ENCODE peak calls at places on chromosomes 16 and 17, in nine cellular contexts. P is heart right ventricle, W is GM12865, Y is SJSA1, D is psoas muscle, J is PC-3, Z is IMR-90, B is skeletal muscle cell, M is neural progenitor cell. I is an unnamed sample.

GRCh38 chr16:19963306-19963705 is 78.7 kb upstream of the GPRC5B start:
- DNase-seq in D (peak), Y (no peak), M (no peak), B (no peak), P (peak), Z (no peak), W (no peak), J (no peak), I (no peak)

GRCh38 chr17:45172541-45173286 is 11.0 kb downstream of the HEXIM2 start:
- DNase-seq in Y (peak), B (no peak), M (peak), P (peak), Z (peak), D (peak), J (peak), W (peak), I (no peak)

GRCh38 chr16:71412270-71413160 is 29.3 kb downstream of the TLE7 start:
- DNase-seq in J (peak), M (peak), B (peak), Z (peak), W (peak), P (peak), D (peak), Y (peak), I (peak)

GRCh38 chr17:46942441-46943217 is 19.7 kb downstream of the GOSR2 start:
- DNase-seq in B (no peak), J (peak), D (peak), W (peak), Y (peak), Z (peak), P (peak), M (peak), I (no peak)

GRCh38 chr17:77852666-77853207 is 105.8 kb upstream of the TNRC6C start:
- DNase-seq in P (no peak), Z (no peak), B (no peak), D (no peak), W (no peak), J (no peak), Y (no peak), M (no peak), I (no peak)

GRCh38 chr17:81097134-81097942 is 62.4 kb downstream of the BAIAP2 start:
- DNase-seq in P (peak), D (peak), Z (peak), Y (peak), B (peak), W (peak), M (peak), J (peak), I (peak)

GRCh38 chr17:82781894-82782274 is 30.0 kb downstream of the TBCD start:
- DNase-seq in Z (peak), M (peak), P (peak), B (no peak), Y (peak), D (peak), W (peak), J (peak), I (peak)

GRCh38 chr17:39729280-39729851 is 966 bp downstream of the MIEN1 start:
- DNase-seq in W (no peak), P (no peak), D (no peak), J (no peak), B (no peak), Z (peak), Y (no peak), M (no peak), I (no peak)

GRCh38 chr17:32477220-32477619 is 9.6 kb upstream of the CDK5R1 start:
- DNase-seq in Z (no peak), J (no peak), W (no peak), Y (no peak), M (no peak), P (no peak), B (no peak), D (no peak), I (no peak)

GRCh38 chr17:39596543-39597267 is 11.0 kb downstream of the NEUROD2 start:
- DNase-seq in Z (no peak), B (no peak), P (no peak), D (no peak), W (no peak), M (no peak), Y (no peak), J (no peak), I (no peak)

GRCh38 chr16:69707920-69708683 is 18.3 kb downstream of the NQO1 start:
- DNase-seq in B (no peak), M (no peak), P (no peak), Z (no peak), W (no peak), Y (no peak), D (no peak), J (no peak), I (no peak)

GRCh38 chr17:21303441-21304065 is 19.0 kb downstream of the MAP2K3 start:
- DNase-seq in Z (no peak), J (no peak), D (peak), P (no peak), B (no peak), M (no peak), Y (no peak), W (no peak), I (no peak)

GRCh38 chr17:67999291-67999911 is 3.1 kb upstream of the C17orf58 start:
- DNase-seq in D (no peak), B (no peak), M (no peak), Z (peak), J (peak), W (no peak), Y (no peak), P (no peak), I (no peak)

GRCh38 chr17:4806770-4807533 is at the start of gene PLD2:
- DNase-seq in M (peak), D (peak), P (peak), Z (peak), J (peak), Y (peak), W (peak), B (peak), I (no peak)

GRCh38 chr17:57552114-57552601 is 192.9 kb downstream of the CCDC182 start:
- DNase-seq in D (no peak), P (peak), J (no peak), B (no peak), M (peak), Y (no peak), W (peak), Z (no peak), I (no peak)

GRCh38 chr16:3023415-3023668 is 400 bp downstream of the HCFC1R1 start:
- DNase-seq in W (no peak), J (peak), D (no peak), M (no peak), P (peak), B (peak), Y (no peak), Z (peak), I (peak)

GRCh38 chr17:34569591-34569990 is 9.8 kb upstream of the TMEM132E start:
- DNase-seq in M (no peak), P (no peak), D (no peak), Y (no peak), Z (no peak), W (no peak), J (no peak), B (no peak), I (no peak)

GRCh38 chr17:50817142-50817751 is 18.1 kb upstream of the WFIKKN2 start:
- DNase-seq in Z (no peak), J (peak), D (peak), P (peak), Y (peak), W (peak), M (peak), B (no peak), I (no peak)

GRCh38 chr17:76727745-76728456 is 1.3 kb downstream of the METTL23 start:
- DNase-seq in J (no peak), Y (peak), W (peak), M (no peak), Z (no peak), B (no peak), P (no peak), D (no peak), I (no peak)

GRCh38 chr17:59387351-59388069 is 56.1 kb downstream of the YPEL2 start:
- DNase-seq in M (no peak), Z (no peak), P (no peak), Y (no peak), D (no peak), W (no peak), B (no peak), J (no peak), I (no peak)

GRCh38 chr16:79891458-79891857 is 290.9 kb upstream of the MAF start:
- DNase-seq in D (no peak), Z (no peak), P (no peak), M (no peak), Y (no peak), W (no peak), B (no peak), J (no peak), I (no peak)

GRCh38 chr16:25005445-25006306 is 9.5 kb downstream of the ARHGAP17 start:
- DNase-seq in J (peak), Y (no peak), Z (no peak), D (no peak), P (no peak), W (no peak), B (no peak), M (no peak), I (no peak)

GRCh38 chr16:74297296-74297665 is 667 bp downstream of the PSMD7 start:
- DNase-seq in J (peak), Z (peak), Y (no peak), P (no peak), D (peak), B (no peak), M (peak), W (peak), I (no peak)

GRCh38 chr16:71357681-71358080 is 842 bp upstream of the CALB2 start:
- DNase-seq in B (no peak), M (peak), Y (no peak), D (no peak), W (no peak), P (no peak), J (peak), Z (no peak), I (no peak)

GRCh38 chr17:3963214-3964201 is 729 bp downstream of the ATP2A3 start:
- DNase-seq in B (no peak), M (peak), W (peak), D (no peak), Z (no peak), P (no peak), J (no peak), Y (no peak), I (no peak)

GRCh38 chr17:43839670-43840101 is 6.7 kb upstream of the MPP3 start:
- DNase-seq in B (no peak), J (peak), P (no peak), M (no peak), W (no peak), Z (no peak), Y (no peak), D (no peak), I (no peak)

GRCh38 chr17:35740997-35741931 is 9.8 kb downstream of the RASL10B start:
- DNase-seq in P (no peak), Y (no peak), D (no peak), W (no peak), M (peak), J (no peak), B (no peak), Z (no peak), I (no peak)

GRCh38 chr16:1378804-1379053 is 27.0 kb downstream of the GNPTG start:
- DNase-seq in M (no peak), Y (no peak), P (no peak), Z (no peak), B (no peak), W (no peak), J (no peak), D (no peak), I (no peak)

GRCh38 chr16:1379054-1379862 is 27.5 kb downstream of the GNPTG start:
- DNase-seq in P (peak), W (peak), B (peak), M (peak), J (peak), Z (peak), D (peak), Y (peak), I (peak)

GRCh38 chr16:1379863-1380174 is 28.1 kb downstream of the GNPTG start:
- DNase-seq in D (no peak), M (no peak), Y (no peak), P (no peak), B (no peak), W (no peak), J (no peak), Z (no peak), I (no peak)

GRCh38 chr16:1381655-1382406 is 30.1 kb downstream of the GNPTG start:
- DNase-seq in W (no peak), Y (no peak), D (no peak), P (no peak), B (no peak), J (no peak), M (no peak), Z (no peak), I (no peak)

GRCh38 chr16:1380195-1380594 is 28.5 kb downstream of the GNPTG start:
- DNase-seq in P (no peak), M (peak), D (no peak), W (no peak), Y (no peak), B (no peak), J (no peak), Z (no peak), I (no peak)
- H3K4me3 ChIP-seq in P (no peak), M (peak), D (no peak), W (no peak), Y (no peak), B (no peak), J (peak), Z (no peak), I (no peak)

DNA sequence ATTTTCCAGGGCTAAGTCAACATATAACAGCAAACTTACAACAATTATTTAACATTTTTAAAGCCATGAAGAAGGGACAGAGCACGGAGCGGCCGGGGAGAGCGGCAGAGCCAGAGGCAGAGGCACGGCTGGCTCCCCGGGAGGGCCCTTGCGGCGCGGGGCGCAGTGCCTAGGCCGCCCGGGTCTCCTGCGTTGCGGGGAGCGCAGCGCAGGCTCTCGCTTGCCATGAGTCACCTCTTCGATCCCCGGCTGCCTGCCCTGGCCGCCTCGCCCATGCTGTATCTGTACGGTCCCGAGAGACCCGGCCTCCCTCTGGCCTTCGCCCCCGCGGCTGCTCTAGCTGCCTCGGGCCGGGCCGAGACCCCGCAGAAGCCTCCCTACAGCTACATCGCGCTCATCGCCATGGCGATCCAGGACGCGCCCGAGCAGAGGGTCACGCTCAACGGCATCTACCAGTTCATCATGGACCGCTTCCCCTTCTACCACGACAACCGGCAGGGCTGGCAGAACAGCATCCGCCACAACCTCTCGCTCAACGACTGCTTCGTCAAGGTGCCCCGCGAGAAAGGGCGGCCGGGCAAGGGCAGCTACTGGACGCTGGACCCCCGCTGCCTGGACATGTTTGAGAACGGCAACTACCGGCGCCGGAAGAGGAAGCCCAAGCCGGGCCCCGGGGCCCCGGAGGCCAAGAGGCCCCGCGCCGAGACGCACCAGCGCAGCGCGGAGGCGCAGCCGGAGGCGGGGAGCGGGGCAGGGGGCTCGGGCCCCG is at the start of gene FOXL1:
- DNase-seq in M (peak), J (no peak), P (no peak), D (no peak), B (peak), Z (peak), Y (no peak), W (no peak), I (no peak)
- H3K4me3 ChIP-seq in M (peak), J (peak), P (peak), D (peak), B (peak), Z (peak), Y (peak), W (no peak), I (peak)

GRCh38 chr16:66426112-66427035 is 721 bp upstream of the BEAN1 start:
- DNase-seq in W (no peak), B (no peak), D (no peak), Y (no peak), P (no peak), Z (no peak), J (no peak), M (peak), I (no peak)
- H3K4me3 ChIP-seq in W (no peak), B (peak), D (peak), Y (peak), P (peak), Z (peak), J (peak), M (peak), I (peak)

GRCh38 chr17:9054611-9055010 is 33.3 kb downstream of the NTN1 start:
- DNase-seq in M (peak), D (no peak), J (no peak), Z (no peak), P (no peak), W (no peak), Y (no peak), B (no peak), I (no peak)
- H3K4me3 ChIP-seq in M (peak), D (no peak), J (no peak), Z (no peak), P (no peak), W (no peak), Y (no peak), B (no peak), I (no peak)